ENCODE peak calls at places on chromosomes 11 and 22, in seven cellular contexts. One of them, this sample, is unnamed.
A peak's percentile ranks its signal among the peaks of the same experiment; 100 is the strongest.

GRCh38 chr11:38323961-38324761 is 1726.1 kb upstream of the RAG2 start:
- DNase-seq in lower lobe of right lung: no peak
- DNase-seq in kidney epithelial cell: peak; percentile 18
- DNase-seq in AG10803: no peak
- DNase-seq in GM23338: no peak
- DNase-seq in cardiac fibroblast: peak; percentile 9
- DNase-seq in brain microvascular endothelial cell: no peak
- DNase-seq in this sample: no peak

GRCh38 chr22:48256041-48256739 is 1493.7 kb downstream of the TBC1D22A start:
- DNase-seq in lower lobe of right lung: no peak
- DNase-seq in kidney epithelial cell: no peak
- DNase-seq in AG10803: no peak
- DNase-seq in GM23338: no peak
- DNase-seq in cardiac fibroblast: no peak
- DNase-seq in brain microvascular endothelial cell: no peak
- DNase-seq in this sample: no peak

GRCh38 chr11:64844330-64845124 is at the start of gene CDC42BPG:
- DNase-seq in lower lobe of right lung: peak; percentile 89
- DNase-seq in kidney epithelial cell: no peak
- DNase-seq in AG10803: peak; percentile 49
- DNase-seq in GM23338: peak; percentile 97
- DNase-seq in cardiac fibroblast: peak; percentile 50
- DNase-seq in brain microvascular endothelial cell: peak; percentile 37
- DNase-seq in this sample: no peak

GRCh38 chr22:27148886-27149470 is 491.6 kb downstream of the MIAT start:
- DNase-seq in lower lobe of right lung: no peak
- DNase-seq in kidney epithelial cell: no peak
- DNase-seq in AG10803: no peak
- DNase-seq in GM23338: no peak
- DNase-seq in cardiac fibroblast: no peak
- DNase-seq in brain microvascular endothelial cell: no peak
- DNase-seq in this sample: no peak

GRCh38 chr11:128603003-128603715 is 15.8 kb upstream of the ETS1 start:
- DNase-seq in lower lobe of right lung: no peak
- DNase-seq in kidney epithelial cell: no peak
- DNase-seq in AG10803: no peak
- DNase-seq in GM23338: no peak
- DNase-seq in cardiac fibroblast: no peak
- DNase-seq in brain microvascular endothelial cell: no peak
- DNase-seq in this sample: no peak

GRCh38 chr11:35914824-35915223 is 29.0 kb upstream of the LDLRAD3 start:
- DNase-seq in lower lobe of right lung: no peak
- DNase-seq in kidney epithelial cell: no peak
- DNase-seq in AG10803: no peak
- DNase-seq in GM23338: no peak
- DNase-seq in cardiac fibroblast: no peak
- DNase-seq in brain microvascular endothelial cell: no peak
- DNase-seq in this sample: no peak

GRCh38 chr11:58629857-58630256 is 7.4 kb downstream of the CNTF start:
- DNase-seq in lower lobe of right lung: no peak
- DNase-seq in kidney epithelial cell: no peak
- DNase-seq in AG10803: peak; percentile 71
- DNase-seq in GM23338: peak; percentile 86
- DNase-seq in cardiac fibroblast: peak; percentile 80
- DNase-seq in brain microvascular endothelial cell: peak; percentile 49
- DNase-seq in this sample: peak; percentile 28

GRCh38 chr11:133198326-133198725 is 334.0 kb downstream of the OPCML start:
- DNase-seq in lower lobe of right lung: no peak
- DNase-seq in kidney epithelial cell: no peak
- DNase-seq in AG10803: no peak
- DNase-seq in GM23338: no peak
- DNase-seq in cardiac fibroblast: no peak
- DNase-seq in brain microvascular endothelial cell: no peak
- DNase-seq in this sample: no peak

GRCh38 chr11:75642402-75643113 is 26.3 kb downstream of the MAP6 start:
- DNase-seq in lower lobe of right lung: no peak
- DNase-seq in kidney epithelial cell: no peak
- DNase-seq in AG10803: no peak
- DNase-seq in GM23338: no peak
- DNase-seq in cardiac fibroblast: no peak
- DNase-seq in brain microvascular endothelial cell: no peak
- DNase-seq in this sample: no peak

GRCh38 chr11:2975594-2975993 is 16.5 kb downstream of the NAP1L4 start:
- DNase-seq in lower lobe of right lung: no peak
- DNase-seq in kidney epithelial cell: no peak
- DNase-seq in AG10803: peak; percentile 32
- DNase-seq in GM23338: peak; percentile 53
- DNase-seq in cardiac fibroblast: peak; percentile 54
- DNase-seq in brain microvascular endothelial cell: peak; percentile 18
- DNase-seq in this sample: no peak
- TF ChIP-seq CTCF in lower lobe of right lung: peak; percentile 31
- TF ChIP-seq CTCF in kidney epithelial cell: peak; percentile 47
- TF ChIP-seq CTCF in AG10803: peak; percentile 56
- TF ChIP-seq CTCF in GM23338: peak; percentile 60
- TF ChIP-seq CTCF in cardiac fibroblast: peak; percentile 57
- TF ChIP-seq CTCF in brain microvascular endothelial cell: peak; percentile 73
- TF ChIP-seq CTCF in this sample: peak; percentile 66

DNA sequence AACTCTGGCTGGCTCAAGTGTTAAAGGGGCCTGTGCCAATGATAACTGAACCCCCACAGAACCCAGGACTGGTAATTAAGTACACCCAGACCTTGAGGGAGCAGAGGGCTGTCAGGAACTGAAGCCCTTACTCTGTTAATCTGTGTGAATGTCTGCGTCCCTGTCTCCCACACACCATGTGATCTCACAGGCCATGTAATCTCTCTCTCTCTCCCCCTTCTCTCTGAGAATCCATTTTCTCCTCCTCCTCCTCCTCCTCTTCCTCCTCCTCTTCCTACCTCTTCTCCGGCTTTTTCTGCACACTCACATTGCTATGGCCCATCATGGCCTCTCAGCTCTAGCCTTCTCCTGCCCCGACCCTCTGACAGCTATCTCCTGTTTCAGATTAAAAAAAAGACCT is 14.6 kb upstream of the IRAG1 start:
- DNase-seq in lower lobe of right lung: no peak
- DNase-seq in kidney epithelial cell: no peak
- DNase-seq in AG10803: no peak
- DNase-seq in GM23338: no peak
- DNase-seq in cardiac fibroblast: no peak
- DNase-seq in brain microvascular endothelial cell: no peak
- DNase-seq in this sample: no peak
- H3K4me3 ChIP-seq in lower lobe of right lung: no peak overlapping the region
- H3K4me3 ChIP-seq in kidney epithelial cell: no peak overlapping the region
- H3K4me3 ChIP-seq in AG10803: no peak overlapping the region
- H3K4me3 ChIP-seq in GM23338: no peak overlapping the region
- H3K4me3 ChIP-seq in cardiac fibroblast: no peak overlapping the region
- H3K4me3 ChIP-seq in brain microvascular endothelial cell: no peak overlapping the region
- H3K4me3 ChIP-seq in this sample: no peak overlapping the region

GRCh38 chr22:17867160-17867785 is 93.0 kb upstream of the BID start:
- DNase-seq in lower lobe of right lung: no peak
- DNase-seq in kidney epithelial cell: no peak
- DNase-seq in AG10803: no peak
- DNase-seq in GM23338: no peak
- DNase-seq in cardiac fibroblast: no peak
- DNase-seq in brain microvascular endothelial cell: no peak
- DNase-seq in this sample: no peak
- TF ChIP-seq CTCF in lower lobe of right lung: no peak
- TF ChIP-seq CTCF in kidney epithelial cell: no peak
- TF ChIP-seq CTCF in AG10803: no peak
- TF ChIP-seq CTCF in GM23338: no peak
- TF ChIP-seq CTCF in cardiac fibroblast: no peak
- TF ChIP-seq CTCF in brain microvascular endothelial cell: peak; percentile 10
- TF ChIP-seq CTCF in this sample: no peak

GRCh38 chr11:19910931-19911330 is 198.3 kb downstream of the NAV2 start:
- DNase-seq in lower lobe of right lung: no peak
- DNase-seq in kidney epithelial cell: no peak
- DNase-seq in AG10803: no peak
- DNase-seq in GM23338: no peak
- DNase-seq in cardiac fibroblast: no peak
- DNase-seq in brain microvascular endothelial cell: no peak
- DNase-seq in this sample: no peak

GRCh38 chr11:19913893-19914249 is 201.2 kb downstream of the NAV2 start:
- DNase-seq in lower lobe of right lung: no peak
- DNase-seq in kidney epithelial cell: no peak
- DNase-seq in AG10803: peak; percentile 25
- DNase-seq in GM23338: no peak
- DNase-seq in cardiac fibroblast: no peak
- DNase-seq in brain microvascular endothelial cell: no peak
- DNase-seq in this sample: no peak

GRCh38 chr11:19915808-19916207 is 203.2 kb downstream of the NAV2 start:
- DNase-seq in lower lobe of right lung: no peak
- DNase-seq in kidney epithelial cell: no peak
- DNase-seq in AG10803: no peak
- DNase-seq in GM23338: no peak
- DNase-seq in cardiac fibroblast: no peak
- DNase-seq in brain microvascular endothelial cell: no peak
- DNase-seq in this sample: no peak

GRCh38 chr11:19913236-19913892 is 200.7 kb downstream of the NAV2 start:
- DNase-seq in lower lobe of right lung: no peak
- DNase-seq in kidney epithelial cell: no peak
- DNase-seq in AG10803: no peak
- DNase-seq in GM23338: no peak
- DNase-seq in cardiac fibroblast: no peak
- DNase-seq in brain microvascular endothelial cell: no peak
- DNase-seq in this sample: no peak

DNA sequence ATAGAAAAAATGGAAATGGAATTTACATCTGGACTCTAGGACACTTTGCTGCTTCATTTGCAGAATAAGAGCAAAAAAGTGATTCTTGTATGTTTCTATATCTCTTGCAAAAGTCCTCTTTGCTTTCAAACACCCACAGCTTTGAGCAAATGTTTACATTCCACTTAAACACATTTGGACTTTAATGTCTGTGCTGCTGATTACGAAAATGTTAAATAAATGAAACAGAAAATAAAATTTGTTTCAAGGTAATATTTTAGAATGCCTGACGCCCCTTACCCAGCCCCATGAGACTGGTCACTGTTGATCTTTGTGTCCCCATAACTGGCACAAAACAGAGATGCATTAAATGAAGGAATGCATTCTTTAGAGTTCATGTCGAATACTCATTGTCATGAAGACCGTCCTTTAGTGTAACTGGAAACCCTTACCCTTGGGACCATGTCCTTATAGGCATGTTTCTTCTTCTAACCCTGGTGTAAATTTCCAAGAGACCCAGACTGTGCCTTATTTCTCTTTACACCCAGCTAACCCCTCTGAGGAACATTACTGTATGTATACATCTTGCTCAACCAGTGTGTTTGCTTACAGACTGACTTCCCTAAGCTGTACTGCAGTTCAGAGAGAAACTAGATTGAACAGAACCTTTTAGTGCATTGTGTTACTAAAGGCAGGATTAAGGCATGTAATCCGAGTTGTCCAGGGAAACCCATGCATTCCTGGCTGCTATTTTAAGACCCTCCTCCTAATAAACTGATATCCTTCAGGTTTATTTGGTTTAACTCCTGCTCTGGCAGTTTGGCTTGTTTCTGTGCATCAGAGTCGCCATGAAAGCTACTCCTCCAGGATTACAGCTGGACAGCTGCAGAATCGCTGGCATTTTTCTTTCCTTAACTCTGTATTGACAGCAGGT is 199.8 kb downstream of the NAV2 start:
- DNase-seq in lower lobe of right lung: no peak
- DNase-seq in kidney epithelial cell: no peak
- DNase-seq in AG10803: no peak
- DNase-seq in GM23338: no peak
- DNase-seq in cardiac fibroblast: no peak
- DNase-seq in brain microvascular endothelial cell: no peak
- DNase-seq in this sample: no peak
- H3K4me3 ChIP-seq in lower lobe of right lung: no peak overlapping the region
- H3K4me3 ChIP-seq in kidney epithelial cell: no peak overlapping the region
- H3K4me3 ChIP-seq in AG10803: no peak overlapping the region
- H3K4me3 ChIP-seq in GM23338: no peak overlapping the region
- H3K4me3 ChIP-seq in cardiac fibroblast: no peak overlapping the region
- H3K4me3 ChIP-seq in brain microvascular endothelial cell: no peak overlapping the region
- H3K4me3 ChIP-seq in this sample: no peak overlapping the region

DNA sequence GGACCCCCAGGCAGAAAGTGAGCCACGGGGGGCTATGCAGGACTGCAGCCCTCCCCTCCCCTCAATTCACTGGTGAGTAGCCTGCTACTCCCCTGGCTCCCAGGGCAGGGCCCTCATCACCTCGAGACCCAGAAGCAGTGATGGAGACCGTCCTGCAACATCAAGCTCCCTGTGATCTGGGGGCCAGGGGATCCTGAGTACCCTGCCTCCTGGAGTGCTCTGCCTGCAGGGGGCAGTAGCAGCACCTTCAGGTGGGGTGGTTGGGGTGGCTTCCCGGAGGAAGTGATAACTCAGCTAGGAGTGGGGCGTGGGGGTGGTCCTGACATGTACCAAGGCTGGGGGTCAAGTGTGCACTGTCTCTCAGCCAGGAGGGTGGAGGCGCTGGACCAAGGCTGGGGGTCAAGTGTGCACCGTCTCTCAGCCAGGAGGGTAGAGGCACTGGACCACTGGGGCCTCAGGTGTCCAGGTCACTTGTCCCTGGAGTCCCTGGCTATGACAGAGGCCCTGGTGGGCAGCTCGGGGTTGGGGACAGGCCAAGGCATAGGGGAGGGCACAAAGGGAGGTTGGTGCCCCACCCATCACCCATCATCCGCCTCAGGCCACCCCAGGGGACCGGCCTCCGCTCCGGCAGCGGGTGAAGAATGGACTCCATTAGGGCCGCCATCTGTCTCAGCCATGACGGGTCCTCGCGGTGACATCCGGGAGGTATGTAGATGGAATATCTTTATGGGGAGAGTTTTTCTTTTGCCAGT is 9.4 kb downstream of the RTN4R start:
- DNase-seq in lower lobe of right lung: no peak
- DNase-seq in kidney epithelial cell: no peak
- DNase-seq in AG10803: no peak
- DNase-seq in GM23338: peak; percentile 45
- DNase-seq in cardiac fibroblast: no peak
- DNase-seq in brain microvascular endothelial cell: no peak
- DNase-seq in this sample: no peak
- TF ChIP-seq CTCF in lower lobe of right lung: no peak
- TF ChIP-seq CTCF in kidney epithelial cell: peak; percentile 25
- TF ChIP-seq CTCF in AG10803: peak; percentile 21
- TF ChIP-seq CTCF in GM23338: peak; percentile 70
- TF ChIP-seq CTCF in cardiac fibroblast: peak; percentile 34
- TF ChIP-seq CTCF in brain microvascular endothelial cell: peak; percentile 62
- TF ChIP-seq CTCF in this sample: no peak

GRCh38 chr11:83124631-83125424 is 32.1 kb upstream of the PCF11 start:
- DNase-seq in lower lobe of right lung: no peak
- DNase-seq in kidney epithelial cell: no peak
- DNase-seq in AG10803: no peak
- DNase-seq in GM23338: no peak
- DNase-seq in cardiac fibroblast: no peak
- DNase-seq in brain microvascular endothelial cell: no peak
- DNase-seq in this sample: no peak
- H3K4me3 ChIP-seq in lower lobe of right lung: no peak overlapping the region
- H3K4me3 ChIP-seq in kidney epithelial cell: no peak overlapping the region
- H3K4me3 ChIP-seq in AG10803: no peak overlapping the region
- H3K4me3 ChIP-seq in GM23338: no peak overlapping the region
- H3K4me3 ChIP-seq in cardiac fibroblast: no peak overlapping the region
- H3K4me3 ChIP-seq in brain microvascular endothelial cell: no peak overlapping the region
- H3K4me3 ChIP-seq in this sample: no peak overlapping the region

GRCh38 chr22:43895986-43896645 is 4.3 kb upstream of the PNPLA5 start:
- DNase-seq in lower lobe of right lung: no peak
- DNase-seq in kidney epithelial cell: no peak
- DNase-seq in AG10803: no peak
- DNase-seq in GM23338: peak; percentile 60
- DNase-seq in cardiac fibroblast: no peak
- DNase-seq in brain microvascular endothelial cell: no peak
- DNase-seq in this sample: no peak
- TF ChIP-seq CTCF in lower lobe of right lung: no peak
- TF ChIP-seq CTCF in kidney epithelial cell: no peak
- TF ChIP-seq CTCF in AG10803: peak; percentile 3
- TF ChIP-seq CTCF in GM23338: peak; percentile 59
- TF ChIP-seq CTCF in cardiac fibroblast: no peak
- TF ChIP-seq CTCF in brain microvascular endothelial cell: peak; percentile 9
- TF ChIP-seq CTCF in this sample: no peak